ENCODE peak calls at places on chromosomes 16 and 17, in five cellular contexts. C, U, J, W and O are unnamed samples.

GRCh38 chr16:31213877-31214704 is at the start of gene TRIM72:
- DNase-seq in C (no peak), U (no peak), J (no peak), W (no peak), O (no peak)

GRCh38 chr16:51056331-51056730 is 94.7 kb downstream of the SALL1 start:
- DNase-seq in C (no peak), U (no peak), J (no peak), W (no peak), O (no peak)

GRCh38 chr17:73151888-73152633 is 12.7 kb upstream of the SSTR2 start:
- DNase-seq in C (no peak), U (no peak), J (no peak), W (no peak), O (no peak)

GRCh38 chr16:29974291-29975133 is 844 bp downstream of the TAOK2 start:
- DNase-seq in C (peak; percentile 18), U (peak; percentile 18), J (no peak), W (peak; percentile 71), O (peak; percentile 32)

GRCh38 chr16:30728904-30729672 is 19.1 kb upstream of the PHKG2 start:
- DNase-seq in C (no peak), U (no peak), J (no peak), W (no peak), O (no peak)

GRCh38 chr17:4033751-4034251 is 69.6 kb upstream of the ATP2A3 start:
- DNase-seq in C (no peak), U (no peak), J (no peak), W (no peak), O (no peak)

GRCh38 chr16:12339686-12340085 is 363.2 kb downstream of the SNX29 start:
- DNase-seq in C (no peak), U (no peak), J (no peak), W (no peak), O (no peak)

GRCh38 chr17:72714357-72714966 is 378.0 kb downstream of the SLC39A11 start:
- DNase-seq in C (no peak), U (no peak), J (no peak), W (no peak), O (no peak)

GRCh38 chr16:7218936-7219335 is 113.7 kb upstream of the RBFOX1 start:
- DNase-seq in C (no peak), U (no peak), J (no peak), W (no peak), O (no peak)